ENCODE peak calls at places on chromosomes 1 and 21, in ten cellular contexts. W, B, L, D, Z, M, E, I, U and Y are unnamed samples.

GRCh38 chr1:25106981-25107642 is 125.2 kb downstream of the SYF2 start:
- DNase-seq in L (no peak), U (no peak), M (no peak), D (no peak), B (no peak), E (no peak), Z (no peak), I (no peak), W (no peak), Y (no peak)

GRCh38 chr1:38026592-38027200 is 14.2 kb downstream of the UTP11 start:
- DNase-seq in M (peak; percentile 76), B (peak; percentile 55), U (peak; percentile 30), E (peak; percentile 58), I (peak; percentile 65), W (no peak), Z (no peak), D (no peak), L (peak; percentile 6), Y (peak; percentile 62)

GRCh38 chr1:26044971-26045711 is 777 bp downstream of the SLC30A2 start:
- DNase-seq in Z (no peak), U (no peak), E (no peak), B (no peak), W (no peak), L (no peak), I (no peak), M (no peak), D (no peak), Y (no peak)

GRCh38 chr1:164794310-164794709 is 235.3 kb downstream of the PBX1 start:
- DNase-seq in L (no peak), E (no peak), I (no peak), B (peak; percentile 92), U (no peak), D (no peak), W (no peak), M (peak; percentile 86), Z (peak; percentile 61), Y (no peak)

GRCh38 chr21:39518055-39518844 is 66.5 kb downstream of the SH3BGR start:
- DNase-seq in U (peak; percentile 90), L (peak; percentile 4), B (peak; percentile 36), Z (peak; percentile 74), M (peak; percentile 73), E (no peak), I (peak; percentile 26), W (peak; percentile 65), D (no peak), Y (peak; percentile 68)

GRCh38 chr1:184545601-184546000 is 158.8 kb downstream of the C1orf21 start:
- DNase-seq in B (no peak), M (no peak), I (no peak), U (no peak), L (no peak), Z (no peak), W (no peak), E (no peak), D (no peak), Y (no peak)

GRCh38 chr21:37503848-37504467 is 137.4 kb downstream of the DYRK1A start:
- DNase-seq in E (no peak), M (no peak), B (peak; percentile 88), Z (peak; percentile 9), D (peak; percentile 81), U (no peak), W (no peak), I (no peak), L (no peak), Y (no peak)

GRCh38 chr1:219347843-219348475 is 174.3 kb downstream of the LYPLAL1 start:
- DNase-seq in D (no peak), U (peak; percentile 88), I (no peak), L (no peak), Z (no peak), B (no peak), W (no peak), M (no peak), E (no peak), Y (no peak)

GRCh38 chr1:36157115-36157903 is 1.3 kb downstream of the MAP7D1 start:
- DNase-seq in U (no peak), W (no peak), M (no peak), E (no peak), I (peak; percentile 35), D (no peak), Z (no peak), B (no peak), L (no peak), Y (no peak)

GRCh38 chr1:53158900-53159299 is 16.5 kb upstream of the SLC1A7 start:
- DNase-seq in I (no peak), W (no peak), B (no peak), Z (no peak), M (no peak), L (no peak), D (no peak), E (no peak), U (no peak), Y (no peak)